ENCODE peak calls at places on chromosomes 11 and 22, in nine cellular contexts. One of them, this sample, is unnamed.

GRCh38 chr22:24140357-24140756 is 40.9 kb upstream of the SUSD2 start:
- ATAC-seq in left lung: peak; percentile 50
- ATAC-seq in CD8-positive, alpha-beta T cell: no peak
- ATAC-seq in naive thymus-derived CD8-positive, alpha-beta T cell: no peak
- ATAC-seq in IMR-90: peak; percentile 19
- ATAC-seq in activated T-helper 17 cell treated with anti-CD3 and anti-CD28 coated beads, Interleukin-2, amount 50 U/mL, for 72 hours: no peak
- ATAC-seq in body of pancreas: no peak
- ATAC-seq in HCT116: peak; percentile 54
- ATAC-seq in foreskin keratinocyte: no peak
- ATAC-seq in this sample: peak; percentile 39

GRCh38 chr22:17974087-17974486 is 50.3 kb downstream of the MICAL3 start:
- ATAC-seq in left lung: no peak
- ATAC-seq in CD8-positive, alpha-beta T cell: no peak
- ATAC-seq in naive thymus-derived CD8-positive, alpha-beta T cell: no peak
- ATAC-seq in IMR-90: no peak
- ATAC-seq in activated T-helper 17 cell treated with anti-CD3 and anti-CD28 coated beads, Interleukin-2, amount 50 U/mL, for 72 hours: no peak
- ATAC-seq in body of pancreas: no peak
- ATAC-seq in HCT116: no peak
- ATAC-seq in foreskin keratinocyte: no peak
- ATAC-seq in this sample: no peak

GRCh38 chr22:50713571-50714056 is 24.4 kb upstream of the ACR start:
- ATAC-seq in left lung: no peak
- ATAC-seq in CD8-positive, alpha-beta T cell: no peak
- ATAC-seq in naive thymus-derived CD8-positive, alpha-beta T cell: no peak
- ATAC-seq in IMR-90: no peak
- ATAC-seq in activated T-helper 17 cell treated with anti-CD3 and anti-CD28 coated beads, Interleukin-2, amount 50 U/mL, for 72 hours: no peak
- ATAC-seq in body of pancreas: peak; percentile 63
- ATAC-seq in HCT116: no peak
- ATAC-seq in foreskin keratinocyte: no peak
- ATAC-seq in this sample: peak; percentile 67

GRCh38 chr11:69058501-69059270 is 10.0 kb downstream of the TPCN2 start:
- ATAC-seq in left lung: no peak
- ATAC-seq in CD8-positive, alpha-beta T cell: no peak
- ATAC-seq in naive thymus-derived CD8-positive, alpha-beta T cell: no peak
- ATAC-seq in IMR-90: no peak
- ATAC-seq in activated T-helper 17 cell treated with anti-CD3 and anti-CD28 coated beads, Interleukin-2, amount 50 U/mL, for 72 hours: no peak
- ATAC-seq in body of pancreas: no peak
- ATAC-seq in HCT116: no peak
- ATAC-seq in foreskin keratinocyte: no peak
- ATAC-seq in this sample: no peak

GRCh38 chr11:40190294-40190693 is 1269.2 kb downstream of the LRRC4C start:
- ATAC-seq in left lung: no peak
- ATAC-seq in CD8-positive, alpha-beta T cell: no peak
- ATAC-seq in naive thymus-derived CD8-positive, alpha-beta T cell: no peak
- ATAC-seq in IMR-90: no peak
- ATAC-seq in activated T-helper 17 cell treated with anti-CD3 and anti-CD28 coated beads, Interleukin-2, amount 50 U/mL, for 72 hours: no peak
- ATAC-seq in body of pancreas: no peak
- ATAC-seq in HCT116: no peak
- ATAC-seq in foreskin keratinocyte: no peak
- ATAC-seq in this sample: no peak

GRCh38 chr22:19430890-19431541 is 517 bp downstream of the HIRA start:
- ATAC-seq in left lung: no peak
- ATAC-seq in CD8-positive, alpha-beta T cell: no peak
- ATAC-seq in naive thymus-derived CD8-positive, alpha-beta T cell: no peak
- ATAC-seq in IMR-90: peak; percentile 1
- ATAC-seq in activated T-helper 17 cell treated with anti-CD3 and anti-CD28 coated beads, Interleukin-2, amount 50 U/mL, for 72 hours: no peak
- ATAC-seq in body of pancreas: no peak
- ATAC-seq in HCT116: peak; percentile 4
- ATAC-seq in foreskin keratinocyte: no peak
- ATAC-seq in this sample: no peak

GRCh38 chr22:21845558-21846452 is 21.6 kb downstream of the MAPK1 start:
- ATAC-seq in left lung: no peak
- ATAC-seq in CD8-positive, alpha-beta T cell: no peak
- ATAC-seq in naive thymus-derived CD8-positive, alpha-beta T cell: no peak
- ATAC-seq in IMR-90: no peak
- ATAC-seq in activated T-helper 17 cell treated with anti-CD3 and anti-CD28 coated beads, Interleukin-2, amount 50 U/mL, for 72 hours: no peak
- ATAC-seq in body of pancreas: no peak
- ATAC-seq in HCT116: no peak
- ATAC-seq in foreskin keratinocyte: no peak
- ATAC-seq in this sample: no peak

GRCh38 chr11:60945295-60945667 is 6.7 kb downstream of the SLC15A3 start:
- ATAC-seq in left lung: no peak
- ATAC-seq in CD8-positive, alpha-beta T cell: no peak
- ATAC-seq in naive thymus-derived CD8-positive, alpha-beta T cell: no peak
- ATAC-seq in IMR-90: no peak
- ATAC-seq in activated T-helper 17 cell treated with anti-CD3 and anti-CD28 coated beads, Interleukin-2, amount 50 U/mL, for 72 hours: no peak
- ATAC-seq in body of pancreas: no peak
- ATAC-seq in HCT116: no peak
- ATAC-seq in foreskin keratinocyte: no peak
- ATAC-seq in this sample: no peak